ENCODE peak calls at places on chromosomes 16 and 17, in five cellular contexts. Z is Calu3, P is OCI-LY7, Q is lower leg skin, K is IMR-90. W is an unnamed sample.
A peak's percentile ranks its signal among the peaks of the same experiment; 100 is the strongest.

GRCh38 chr17:31857920-31858646 is 961 bp downstream of the COPRS start:
- DNase-seq in P (no peak), Q (no peak), Z (no peak), K (no peak), W (no peak)

GRCh38 chr16:89599451-89599858 is 14.0 kb upstream of the DPEP1 start:
- DNase-seq in Q (no peak), Z (peak; percentile 64), K (no peak), P (peak; percentile 45), W (no peak)

GRCh38 chr17:41308251-41308917 is 725 bp downstream of the KRTAP16-1 start:
- DNase-seq in Q (no peak), K (no peak), Z (no peak), P (peak; percentile 55), W (peak; percentile 89)

GRCh38 chr16:52496051-52496876 is 50.7 kb downstream of the TOX3 start:
- DNase-seq in Q (no peak), Z (no peak), P (no peak), K (no peak), W (no peak)

GRCh38 chr16:58459344-58460218 is 40.4 kb upstream of the NDRG4 start:
- DNase-seq in P (no peak), K (peak; percentile 43), Z (peak; percentile 54), Q (peak; percentile 62), W (no peak)

GRCh38 chr16:6753553-6753952 is 579.1 kb upstream of the RBFOX1 start:
- DNase-seq in K (no peak), P (no peak), Q (no peak), Z (no peak), W (no peak)

GRCh38 chr16:78094166-78094565 is 5.3 kb upstream of the WWOX start:
- DNase-seq in Z (no peak), K (no peak), Q (no peak), P (no peak), W (no peak)

GRCh38 chr16:89197633-89198416 is 2.5 kb downstream of the SLC22A31 start:
- DNase-seq in Q (no peak), K (no peak), P (no peak), Z (no peak), W (peak; percentile 35)

GRCh38 chr17:2789700-2790099 is 6.5 kb upstream of the RAP1GAP2 start:
- DNase-seq in P (no peak), K (no peak), Z (no peak), Q (no peak), W (no peak)

GRCh38 chr16:54242199-54242598 is 44.4 kb downstream of the IRX3 start:
- DNase-seq in K (no peak), Q (no peak), P (peak; percentile 43), Z (peak; percentile 24), W (peak; percentile 21)

GRCh38 chr16:70805787-70806186 is 4.8 kb upstream of the VAC14 start:
- DNase-seq in Z (no peak), P (no peak), Q (no peak), K (peak; percentile 91), W (no peak)

GRCh38 chr16:15509593-15510520 is 75.5 kb downstream of the BMERB1 start:
- DNase-seq in Q (no peak), P (no peak), K (peak; percentile 60), Z (no peak), W (no peak)

GRCh38 chr16:88421301-88421700 is 31.8 kb upstream of the ZFPM1 start:
- DNase-seq in P (no peak), Z (no peak), Q (no peak), K (no peak), W (no peak)

GRCh38 chr17:27339836-27340550 is 46.1 kb downstream of the WSB1 start:
- DNase-seq in K (no peak), P (no peak), Q (no peak), Z (peak; percentile 49), W (no peak)

GRCh38 chr17:48611681-48612455 is 1.1 kb upstream of the HOXB7 start:
- DNase-seq in P (peak; percentile 25), K (no peak), Q (no peak), Z (peak; percentile 80), W (no peak)

W was measured in Peyer's patch.